ENCODE peak calls at places on chromosome 9, in six cellular contexts. U is GM23338, J is PC-3, R is HCT116, C is hepatocyte, E is GM23248. F is an unnamed sample.

GRCh38 chr9:137406876-137407589 is 15.9 kb downstream of the EXD3 start:
- DNase-seq in U (peak), J (peak), R (no peak), E (peak), C (peak), F (peak)

GRCh38 chr9:114385412-114386181 is 2.2 kb downstream of the AKNA start:
- DNase-seq in U (no peak), E (peak), C (peak), J (peak), R (peak), F (no peak)

GRCh38 chr9:2709645-2710101 is 7.6 kb upstream of the KCNV2 start:
- DNase-seq in E (peak), R (no peak), J (no peak), U (no peak), C (no peak), F (no peak)

GRCh38 chr9:126959326-126959725 is 44.7 kb downstream of the RALGPS1 start:
- DNase-seq in C (peak), E (no peak), U (no peak), J (no peak), R (no peak), F (no peak)

GRCh38 chr9:119365291-119366027 is 3.8 kb downstream of the BRINP1 start:
- DNase-seq in E (peak), U (peak), R (no peak), C (peak), J (peak), F (peak)

GRCh38 chr9:21840647-21841046 is 38.2 kb downstream of the MTAP start:
- DNase-seq in U (no peak), E (no peak), C (no peak), J (no peak), R (no peak), F (no peak)

GRCh38 chr9:134260801-134261200 is 65.5 kb upstream of the RXRA start:
- DNase-seq in U (no peak), C (no peak), E (no peak), J (no peak), R (no peak), F (no peak)

GRCh38 chr9:122498883-122499288 is 11.7 kb upstream of the OR1J2 start:
- DNase-seq in C (peak), J (peak), U (peak), E (peak), R (peak), F (peak)

GRCh38 chr9:35935261-35935660 is 22.7 kb downstream of the OR2S2 start:
- DNase-seq in C (no peak), J (no peak), U (no peak), R (no peak), E (no peak), F (no peak)

GRCh38 chr9:35933525-35934067 is 24.3 kb downstream of the SPAAR start:
- DNase-seq in C (no peak), U (no peak), E (no peak), R (no peak), J (no peak), F (no peak)

GRCh38 chr9:35930990-35931389 is 21.7 kb downstream of the SPAAR start:
- DNase-seq in R (no peak), J (no peak), C (no peak), E (no peak), U (no peak), F (no peak)

GRCh38 chr9:35930521-35930920 is 21.2 kb downstream of the SPAAR start:
- DNase-seq in J (no peak), R (no peak), U (no peak), C (no peak), E (no peak), F (no peak)

GRCh38 chr9:35932732-35933131 is 23.4 kb downstream of the SPAAR start:
- DNase-seq in U (no peak), C (no peak), J (no peak), E (no peak), R (no peak), F (no peak)
- TF ChIP-seq EZH2phosphoT487 in U (no peak), C (no peak), J (no peak), E (no peak), R (no peak), F (no peak)

GRCh38 chr9:95211028-95211427 is 106.5 kb downstream of the FANCC start:
- DNase-seq in E (no peak), R (no peak), J (no peak), C (no peak), U (no peak), F (peak)

GRCh38 chr9:95204310-95204709 is 113.2 kb downstream of the FANCC start:
- DNase-seq in C (no peak), U (no peak), E (no peak), R (no peak), J (no peak), F (no peak)

GRCh38 chr9:95204710-95205109 is 112.8 kb downstream of the FANCC start:
- DNase-seq in C (no peak), R (no peak), J (no peak), U (no peak), E (no peak), F (peak)

GRCh38 chr9:95206143-95206542 is 111.4 kb downstream of the FANCC start:
- DNase-seq in J (no peak), C (no peak), E (peak), R (no peak), U (no peak), F (no peak)

GRCh38 chr9:95207403-95207802 is 110.1 kb downstream of the FANCC start:
- DNase-seq in J (no peak), E (no peak), U (no peak), R (no peak), C (no peak), F (no peak)
- TF ChIP-seq EZH2phosphoT487 in J (no peak), E (no peak), U (no peak), R (no peak), C (no peak), F (no peak)

DNA sequence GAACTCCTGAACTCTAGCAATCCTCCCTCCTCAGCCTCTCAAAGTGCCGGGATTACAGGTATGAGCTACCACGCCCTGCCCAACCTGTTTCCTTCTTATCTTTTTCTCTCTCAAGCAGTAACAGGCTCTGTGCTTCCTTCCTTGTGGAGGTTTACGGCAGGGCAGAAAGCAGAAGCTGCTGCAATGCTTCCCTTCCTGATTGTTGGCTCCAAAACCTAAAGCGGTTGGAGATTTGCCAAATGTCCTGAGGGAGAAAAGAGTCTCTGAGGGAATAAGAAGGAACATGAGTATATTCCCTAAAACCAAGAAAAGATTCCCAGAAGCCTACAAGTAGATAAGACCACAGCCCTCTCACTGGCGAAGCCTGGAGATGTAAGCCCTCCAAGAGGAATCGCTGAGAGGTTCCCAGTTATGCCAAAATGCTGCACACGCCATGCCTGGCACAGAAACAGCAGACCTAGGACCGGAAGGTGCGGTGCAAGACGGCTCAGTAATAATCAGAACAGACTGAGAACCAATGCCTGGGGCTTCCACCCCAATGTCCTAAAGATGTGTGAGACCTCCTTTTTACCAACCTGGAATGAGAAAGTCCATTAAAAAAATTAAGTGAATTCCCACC is 73.2 kb downstream of the APTX start:
- DNase-seq in J (peak), R (no peak), E (peak), C (peak), U (no peak), F (no peak)
- TF ChIP-seq EZH2phosphoT487 in J (no peak), R (no peak), E (no peak), C (no peak), U (no peak), F (no peak)

GRCh38 chr9:128115187-128116103 is 12.1 kb downstream of the PTGES2 start:
- DNase-seq in R (no peak), E (no peak), U (no peak), J (no peak), C (peak), F (no peak)
- TF ChIP-seq EZH2phosphoT487 in R (no peak), E (no peak), U (no peak), J (no peak), C (no peak), F (no peak)

GRCh38 chr9:110021891-110022290 is 186.1 kb downstream of the C9orf152 start:
- DNase-seq in E (no peak), C (no peak), R (no peak), J (no peak), U (no peak), F (peak)
- TF ChIP-seq EZH2phosphoT487 in E (no peak), C (no peak), R (no peak), J (no peak), U (no peak), F (no peak)

DNA sequence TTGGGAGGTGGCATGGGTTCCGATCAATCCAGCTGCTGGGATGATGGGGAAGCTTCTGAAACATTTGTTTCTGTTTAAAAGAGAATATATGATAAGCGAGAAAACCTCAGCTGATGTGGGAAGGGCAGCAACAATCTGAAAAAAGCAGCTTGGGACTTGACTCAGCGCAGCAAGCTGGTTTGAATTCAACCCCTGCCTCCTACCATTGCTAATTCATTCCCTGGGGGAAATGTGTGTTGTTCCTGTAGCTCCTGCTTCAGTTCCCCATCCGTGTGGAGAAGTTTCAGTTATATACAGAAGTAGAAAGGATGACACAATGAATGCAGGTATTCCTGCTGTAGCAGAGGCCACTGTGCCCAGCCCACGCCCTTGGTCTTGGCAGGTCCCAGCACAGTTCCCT is 145.1 kb downstream of the NXNL2 start:
- DNase-seq in C (no peak), E (peak), R (no peak), U (no peak), J (no peak), F (no peak)
- TF ChIP-seq EZH2phosphoT487 in C (no peak), E (no peak), R (no peak), U (no peak), J (no peak), F (no peak)

DNA sequence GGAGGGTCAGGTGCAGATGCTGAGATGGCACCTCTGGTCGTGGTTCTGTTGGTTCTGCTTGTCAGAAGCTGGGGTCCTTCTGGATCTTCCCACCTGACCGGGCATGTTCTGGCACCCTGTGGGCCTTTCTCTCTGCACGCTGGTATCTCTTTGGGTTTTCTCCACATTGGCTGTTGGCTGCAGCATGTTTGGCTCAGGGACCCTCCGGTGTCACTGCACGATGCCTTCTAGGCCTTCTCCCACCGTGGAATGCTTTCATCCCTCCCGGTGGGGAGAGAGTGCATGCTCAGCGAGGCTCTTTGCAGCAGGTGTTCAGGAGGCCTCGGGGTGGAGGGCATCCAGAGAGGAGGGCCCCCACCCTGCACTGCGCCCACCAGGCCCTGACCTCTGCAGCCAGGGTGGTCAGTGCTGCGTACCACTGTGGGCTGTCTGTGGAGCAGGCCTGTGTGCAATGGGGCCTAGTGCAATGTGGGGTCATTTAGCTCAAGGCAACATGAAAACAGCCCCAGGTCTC is 119.4 kb downstream of the WNK2 start:
- DNase-seq in R (no peak), E (no peak), U (no peak), J (no peak), C (no peak), F (no peak)
- TF ChIP-seq EZH2phosphoT487 in R (no peak), E (no peak), U (no peak), J (no peak), C (no peak), F (no peak)

GRCh38 chr9:37700900-37701299 is 50.1 kb downstream of the FRMPD1 start:
- DNase-seq in E (no peak), R (no peak), C (no peak), J (no peak), U (no peak), F (no peak)

GRCh38 chr9:37710039-37710438 is 43.6 kb upstream of the TRMT10B start:
- DNase-seq in U (no peak), J (no peak), C (no peak), R (no peak), E (no peak), F (no peak)

GRCh38 chr9:37707748-37708147 is 45.9 kb upstream of the TRMT10B start:
- DNase-seq in C (no peak), R (no peak), J (no peak), U (no peak), E (no peak), F (no peak)

GRCh38 chr9:37705787-37706186 is 47.8 kb upstream of the TRMT10B start:
- DNase-seq in E (no peak), J (no peak), R (no peak), C (no peak), U (no peak), F (no peak)

DNA sequence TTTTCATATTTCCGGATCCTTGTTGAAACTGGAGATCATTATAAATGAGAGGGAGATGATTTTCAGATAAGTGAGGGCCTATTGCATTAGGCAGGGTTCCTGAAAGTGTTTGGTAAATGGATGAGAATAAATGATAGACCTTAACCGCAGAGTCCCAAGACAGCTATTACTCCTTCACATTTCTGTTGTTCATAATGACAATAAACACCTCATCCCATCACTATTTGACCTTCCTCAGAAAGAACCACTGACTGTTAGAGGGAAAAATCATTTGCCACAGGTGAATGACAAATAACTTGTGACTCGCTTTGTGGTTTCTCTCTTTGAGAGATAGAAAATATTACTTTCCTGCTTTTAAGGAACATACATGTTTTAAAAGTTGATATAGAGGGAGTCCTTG is 47.3 kb upstream of the TRMT10B start:
- DNase-seq in R (no peak), J (peak), E (peak), U (no peak), C (no peak), F (no peak)
- TF ChIP-seq EZH2phosphoT487 in R (no peak), J (no peak), E (no peak), U (no peak), C (no peak), F (no peak)

F was measured in neural progenitor cell.